ENCODE peak calls at places on chromosomes 6 and 20, in five cellular contexts. S, F, P, I and Y are unnamed samples.

GRCh38 chr20:61169870-61170269 is 82.2 kb upstream of the CDH4 start:
- DNase-seq in F (no peak), P (no peak), S (no peak), I (no peak), Y (no peak)

GRCh38 chr20:408843-409696 is 971 bp downstream of the RBCK1 start:
- DNase-seq in P (no peak), F (no peak), S (no peak), I (no peak), Y (no peak)

GRCh38 chr6:96923871-96924493 is 546 bp upstream of the KLHL32 start:
- DNase-seq in S (peak; percentile 85), P (no peak), F (no peak), I (peak; percentile 57), Y (no peak)

GRCh38 chr6:52881996-52882841 is 27.3 kb downstream of the GSTA3 start:
- DNase-seq in P (peak; percentile 48), F (no peak), I (peak; percentile 68), S (peak; percentile 97), Y (peak; percentile 29)

GRCh38 chr6:15948930-15949900 is 179.7 kb upstream of the MYLIP start:
- DNase-seq in I (no peak), P (peak; percentile 53), F (no peak), S (peak; percentile 94), Y (no peak)

GRCh38 chr6:115750946-115751345 is 309.7 kb downstream of the FRK start:
- DNase-seq in F (no peak), P (no peak), S (no peak), I (no peak), Y (no peak)

GRCh38 chr6:47103931-47104330 is 61.8 kb upstream of the ADGRF1 start:
- DNase-seq in I (no peak), F (no peak), S (no peak), P (peak; percentile 69), Y (no peak)

GRCh38 chr6:21101694-21102093 is 491.9 kb upstream of the SOX4 start:
- DNase-seq in P (no peak), S (peak; percentile 63), F (no peak), I (no peak), Y (no peak)